ENCODE peak calls at places on chromosomes 13 and 19, in seven cellular contexts. U is stimulated activated CD4-positive, alpha-beta T cell treated with anti-CD3 and anti-CD28 coated beads, Interleukin-15, amount 100 ng/mL, for 1 hour; Y is COLO829; S is memory B cell; O is HFFc6; H is cardiac septum; M is AG09319. V is an unnamed sample.
A peak's percentile ranks its signal among the peaks of the same experiment; 100 is the strongest.

GRCh38 chr19:33062902-33063301 is 1.8 kb downstream of the RHPN2 start:
- DNase-seq in Y (no peak), M (no peak), H (no peak), U (no peak), S (no peak), O (no peak), V (no peak)

GRCh38 chr13:94702181-94703041 is 9.9 kb downstream of the SOX21 start:
- DNase-seq in O (no peak), M (no peak), U (no peak), H (no peak), S (no peak), Y (no peak), V (no peak)

GRCh38 chr13:42807866-42808265 is 26.5 kb downstream of the FAM216B start:
- DNase-seq in S (no peak), M (no peak), H (no peak), O (peak; percentile 68), Y (no peak), U (no peak), V (no peak)

GRCh38 chr19:30968210-30968609 is 381.0 kb downstream of the TSHZ3 start:
- DNase-seq in M (no peak), O (no peak), S (no peak), U (no peak), H (no peak), Y (peak; percentile 17), V (no peak)

GRCh38 chr19:38032151-38032550 is 125.1 kb downstream of the SIPA1L3 start:
- DNase-seq in H (no peak), M (no peak), U (no peak), S (no peak), Y (no peak), O (no peak), V (no peak)

GRCh38 chr13:21590231-21590630 is 13.7 kb downstream of the MICU2 start:
- DNase-seq in U (no peak), H (no peak), O (no peak), Y (no peak), S (no peak), M (no peak), V (no peak)

GRCh38 chr19:47231215-47232054 is 436 bp upstream of the BBC3 start:
- DNase-seq in M (peak; percentile 83), O (peak; percentile 83), U (peak; percentile 86), H (peak; percentile 95), Y (peak; percentile 62), S (peak; percentile 87), V (peak; percentile 95)

GRCh38 chr13:64453831-64454230 is 2776.3 kb downstream of the PCDH9 start:
- DNase-seq in Y (no peak), M (no peak), S (no peak), H (no peak), O (no peak), U (no peak), V (no peak)

GRCh38 chr13:101231751-101232428 is 184.4 kb downstream of the NALCN start:
- DNase-seq in S (no peak), Y (no peak), U (no peak), M (no peak), H (no peak), O (peak; percentile 29), V (no peak)

GRCh38 chr19:55369651-55370304 is 485 bp downstream of the IL11 start:
- DNase-seq in M (no peak), H (no peak), U (no peak), S (no peak), Y (peak; percentile 54), O (peak; percentile 84), V (peak; percentile 24)

GRCh38 chr13:23672616-23673015 is 102.4 kb downstream of the TNFRSF19 start:
- DNase-seq in U (no peak), M (no peak), H (no peak), Y (no peak), S (no peak), O (no peak), V (no peak)

GRCh38 chr13:49062297-49062896 is 86.7 kb downstream of the FNDC3A start:
- DNase-seq in O (peak; percentile 28), Y (no peak), U (no peak), M (no peak), S (no peak), H (no peak), V (no peak)

GRCh38 chr19:58409010-58409790 is 751 bp downstream of the ZNF584 start:
- DNase-seq in O (no peak), S (peak; percentile 37), H (no peak), U (no peak), M (no peak), Y (no peak), V (no peak)

GRCh38 chr13:106048386-106048785 is 487.1 kb downstream of the EFNB2 start:
- DNase-seq in M (no peak), O (no peak), U (no peak), Y (no peak), S (no peak), H (no peak), V (no peak)

GRCh38 chr13:45367358-45367757 is 26.4 kb upstream of the TPT1 start:
- DNase-seq in U (peak; percentile 74), S (peak; percentile 34), M (peak; percentile 60), O (peak; percentile 83), Y (peak; percentile 66), H (peak; percentile 77), V (peak; percentile 78)

GRCh38 chr19:44662686-44663085 is 8.6 kb upstream of the CEACAM19 start:
- DNase-seq in Y (no peak), H (no peak), O (no peak), S (no peak), M (no peak), U (no peak), V (no peak)

GRCh38 chr19:11848594-11849263 is at the start of gene ZNF439:
- DNase-seq in O (peak; percentile 8), U (peak; percentile 72), H (peak; percentile 96), M (peak; percentile 20), Y (peak; percentile 4), S (peak; percentile 84), V (peak; percentile 78)

GRCh38 chr19:8511573-8512101 is 2.3 kb downstream of the ZNF414 start:
- DNase-seq in S (no peak), M (no peak), H (no peak), Y (no peak), O (no peak), U (no peak), V (no peak)

GRCh38 chr19:41871573-41872383 is 5.3 kb upstream of the CD79A start:
- DNase-seq in M (no peak), U (peak; percentile 22), S (peak; percentile 45), Y (no peak), O (no peak), H (no peak), V (peak; percentile 46)

GRCh38 chr13:80338781-80339577 is 1.9 kb downstream of the SPRY2 start:
- DNase-seq in Y (no peak), H (peak; percentile 90), S (no peak), M (peak; percentile 80), U (no peak), O (peak; percentile 77), V (no peak)

GRCh38 chr19:56109216-56109615 is 11.9 kb downstream of the ZNF787 start:
- DNase-seq in O (no peak), H (no peak), M (no peak), U (no peak), S (no peak), Y (no peak), V (no peak)